ENCODE peak calls at places on chromosome 14, in four cellular contexts. Z is spleen, T is fibroblast of mammary gland, W is adrenal gland. Y is an unnamed sample.

GRCh38 chr14:65095633-65096205 is 6.6 kb downstream of the MAX start:
- DNase-seq in Z (no peak), T (peak; percentile 78), W (peak; percentile 78), Y (no peak)

GRCh38 chr14:44914849-44915248 is 46.9 kb downstream of the KLHL28 start:
- DNase-seq in Z (no peak), T (peak; percentile 54), W (no peak), Y (no peak)

GRCh38 chr14:97350415-97350814 is 553.2 kb downstream of the VRK1 start:
- DNase-seq in Z (no peak), T (no peak), W (no peak), Y (no peak)

GRCh38 chr14:100850841-100851585 is 25.1 kb downstream of the MEG3 start:
- DNase-seq in Z (peak; percentile 95), T (no peak), W (peak; percentile 91), Y (peak; percentile 87)

GRCh38 chr14:100827751-100828447 is 2.0 kb downstream of the MEG3 start:
- DNase-seq in Z (no peak), T (peak; percentile 74), W (peak; percentile 79), Y (no peak)

GRCh38 chr14:100427166-100427565 is 104.0 kb downstream of the SLC25A47 start:
- DNase-seq in Z (peak; percentile 51), T (no peak), W (no peak), Y (no peak)

GRCh38 chr14:56807586-56808168 is 2.6 kb downstream of the OTX2 start:
- DNase-seq in Z (no peak), T (no peak), W (no peak), Y (no peak)

GRCh38 chr14:87816421-87816820 is 176.6 kb downstream of the GALC start:
- DNase-seq in Z (no peak), T (no peak), W (no peak), Y (no peak)

GRCh38 chr14:104957146-104958113 is 20.7 kb downstream of the AHNAK2 start:
- DNase-seq in Z (peak; percentile 51), T (peak; percentile 31), W (no peak), Y (no peak)

GRCh38 chr14:20219033-20219432 is 4.5 kb upstream of the OR11H6 start:
- DNase-seq in Z (no peak), T (peak; percentile 9), W (no peak), Y (no peak)

DNA sequence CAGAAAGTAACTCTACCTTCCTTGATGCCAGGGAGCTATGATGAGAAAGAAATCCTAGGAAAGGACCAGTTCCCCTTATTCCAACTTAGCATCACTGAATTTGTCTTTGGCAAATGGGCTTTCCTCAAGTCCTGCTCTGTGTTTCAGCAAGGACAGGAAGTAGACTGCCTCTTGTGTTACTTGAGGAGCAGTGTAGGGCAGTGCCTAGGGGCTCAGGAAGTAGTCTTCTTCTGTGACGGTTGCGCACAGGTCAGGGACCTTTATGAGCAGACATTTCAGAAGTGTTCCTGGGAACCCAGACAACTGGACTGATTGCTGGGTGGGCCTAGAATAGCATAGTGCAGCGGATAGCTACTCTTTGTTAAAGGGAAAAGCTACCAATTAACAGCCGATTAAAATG is 2.7 kb downstream of the LGALS3 start:
- DNase-seq in Z (no peak), T (peak; percentile 74), W (no peak), Y (no peak)
- TF ChIP-seq CTCF in Z (no peak), T (peak; percentile 36), W (no peak), Y (peak; percentile 29)

DNA sequence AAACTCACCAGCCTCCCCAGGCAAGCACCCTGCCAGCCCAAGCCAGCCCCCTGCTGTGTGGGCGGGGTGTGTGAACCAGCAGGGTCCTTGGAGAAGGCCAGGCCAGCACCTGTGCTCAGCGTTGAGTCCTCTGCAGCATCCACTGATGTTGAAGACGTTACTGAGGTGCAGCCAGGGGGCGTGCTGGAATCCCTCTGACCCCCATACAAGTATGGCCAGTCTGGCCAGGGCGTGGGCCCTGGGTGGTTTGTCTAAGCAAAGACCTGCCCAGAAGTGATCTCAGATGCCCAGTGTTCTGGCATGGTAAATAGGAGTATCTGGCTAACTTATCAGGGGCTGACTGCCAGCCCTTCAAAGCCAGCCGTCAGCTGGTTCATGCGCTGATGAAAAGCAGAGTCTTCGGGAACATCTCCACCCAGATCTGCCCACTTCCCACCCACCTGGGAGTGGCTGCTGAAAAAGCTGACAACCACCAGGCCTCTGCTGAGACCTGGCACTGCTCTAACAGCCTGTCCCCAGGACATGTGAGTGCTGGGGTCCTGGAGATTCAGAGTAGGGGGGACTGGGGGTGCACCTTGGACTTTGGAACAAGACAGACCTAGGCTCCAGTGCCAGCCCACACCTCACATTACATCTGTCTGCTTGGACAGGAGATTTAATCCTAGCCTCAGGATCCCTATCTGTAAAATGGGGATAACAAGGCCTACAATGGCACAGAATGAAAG is 41.1 kb downstream of the ACTN1 start:
- DNase-seq in Z (no peak), T (peak; percentile 42), W (no peak), Y (peak; percentile 82)
- TF ChIP-seq CTCF in Z (no peak), T (peak; percentile 39), W (no peak), Y (peak; percentile 65)

GRCh38 chr14:103142903-103143302 is 19.6 kb downstream of the TNFAIP2 start:
- DNase-seq in Z (no peak), T (no peak), W (no peak), Y (no peak)
- TF ChIP-seq CTCF in Z (no peak), T (no peak), W (no peak), Y (no peak)

DNA sequence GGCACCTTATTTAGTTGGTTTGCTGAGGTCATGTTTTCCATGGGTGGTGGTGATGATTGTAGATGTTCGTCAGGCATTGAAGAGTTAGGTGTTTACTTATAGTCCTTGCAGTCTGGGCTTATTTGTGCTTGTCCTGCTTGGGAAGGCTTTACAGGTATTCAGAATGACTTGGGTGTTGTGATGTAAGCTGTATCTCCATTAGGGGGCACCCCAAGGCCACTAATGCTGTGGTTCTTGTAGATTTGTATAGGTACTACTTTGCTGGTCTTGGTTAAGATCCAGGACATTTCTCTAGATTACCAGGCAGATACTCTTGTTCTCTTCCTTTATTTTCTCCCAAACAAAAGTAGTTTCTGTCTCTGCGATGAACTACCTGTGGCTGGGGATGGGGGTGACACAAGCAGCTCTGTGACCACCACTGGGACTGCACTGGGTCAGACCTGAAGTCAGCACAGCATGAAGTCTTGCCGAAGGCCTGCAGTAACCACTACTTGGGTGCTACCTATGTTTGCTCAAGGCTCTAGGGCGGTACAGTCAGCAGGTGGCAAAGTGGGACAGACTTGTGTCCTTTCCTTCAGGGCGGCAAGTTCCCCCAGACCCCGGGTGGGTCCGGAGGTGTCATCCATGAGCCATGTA is 35.8 kb upstream of the FBXO33 start:
- DNase-seq in Z (no peak), T (peak; percentile 59), W (no peak), Y (no peak)
- TF ChIP-seq CTCF in Z (no peak), T (peak; percentile 56), W (no peak), Y (peak; percentile 48)

DNA sequence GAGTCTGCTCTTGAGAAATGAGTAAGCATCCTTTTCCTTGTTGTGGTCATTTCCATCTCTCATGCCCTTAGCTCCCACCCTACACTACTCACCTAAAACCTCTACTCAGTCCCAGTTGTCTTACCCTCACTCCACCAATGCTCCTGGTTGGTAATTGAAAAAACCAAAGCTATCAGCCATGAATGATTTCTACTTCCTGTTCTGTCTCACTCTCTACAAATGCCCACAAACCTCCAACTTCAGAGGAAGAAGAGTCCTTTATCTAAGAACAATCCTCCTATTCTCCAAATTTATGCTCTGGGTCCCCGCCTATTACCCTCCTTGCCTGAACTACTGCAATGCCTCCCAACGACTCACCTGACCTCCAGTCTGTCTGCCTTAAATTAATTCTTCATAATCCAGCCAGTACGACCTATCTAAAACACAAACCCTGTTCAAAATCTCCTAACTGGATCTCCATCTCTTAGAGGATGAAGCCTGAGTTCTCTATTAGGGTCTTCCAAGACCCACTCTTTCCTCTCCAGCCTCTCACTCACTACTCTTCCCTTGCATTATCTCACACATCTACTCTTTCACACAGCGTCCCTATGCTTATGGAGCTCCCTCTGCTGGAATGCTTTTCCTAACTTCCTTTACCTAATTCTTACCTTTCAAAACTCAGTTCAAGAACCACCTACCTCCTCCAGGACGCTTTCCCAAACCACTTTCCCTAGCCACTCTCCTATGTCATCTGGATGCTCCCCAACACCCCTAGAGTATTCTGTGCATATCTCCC is 2.2 kb downstream of the DHRS1 start:
- DNase-seq in Z (no peak), T (peak; percentile 20), W (no peak), Y (no peak)
- TF ChIP-seq CTCF in Z (no peak), T (peak; percentile 38), W (no peak), Y (peak; percentile 68)

DNA sequence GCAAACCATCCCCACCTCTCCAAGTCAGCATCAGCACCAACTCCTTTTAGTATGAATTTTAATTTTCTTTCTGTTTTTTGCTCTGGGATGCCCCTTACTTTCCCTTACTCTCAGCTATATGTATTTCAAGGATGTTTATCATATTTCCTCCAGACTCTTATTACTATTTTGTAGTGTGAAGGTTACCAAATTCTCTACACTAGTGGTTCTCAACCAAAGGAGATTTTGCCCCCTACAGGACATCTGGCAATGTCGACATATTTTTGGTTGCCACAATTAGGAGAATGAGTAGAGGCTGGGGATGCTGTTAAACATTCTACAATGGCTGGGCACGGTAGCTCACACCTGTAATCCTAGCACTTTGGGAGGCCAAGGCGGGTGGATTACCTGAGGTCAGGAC is 29.1 kb upstream of the SOS2 start:
- DNase-seq in Z (no peak), T (peak; percentile 58), W (peak; percentile 35), Y (no peak)
- TF ChIP-seq CTCF in Z (peak; percentile 26), T (peak; percentile 66), W (peak; percentile 50), Y (peak; percentile 80)

DNA sequence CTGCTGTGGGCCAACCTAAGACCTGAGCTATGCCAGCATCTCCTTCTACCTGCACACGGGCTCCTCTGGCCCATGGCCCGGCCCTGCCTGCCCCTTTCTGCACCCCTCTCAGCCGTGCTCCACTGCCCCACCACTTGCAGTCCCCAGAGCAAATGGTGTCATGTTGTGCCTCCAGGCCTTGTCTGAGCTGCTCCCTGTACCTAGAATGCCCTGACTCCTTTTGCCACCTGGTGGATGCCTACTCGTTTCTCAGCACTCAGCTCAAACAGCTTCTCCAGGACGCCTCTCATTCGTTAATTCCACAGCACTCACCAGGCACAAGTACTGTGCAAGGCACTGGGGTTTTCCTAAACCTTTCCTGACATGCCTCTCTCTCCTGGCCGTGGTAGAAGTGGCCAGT is 63.2 kb upstream of the PNMA1 start:
- DNase-seq in Z (no peak), T (no peak), W (no peak), Y (no peak)
- TF ChIP-seq CTCF in Z (no peak), T (no peak), W (no peak), Y (peak; percentile 16)

DNA sequence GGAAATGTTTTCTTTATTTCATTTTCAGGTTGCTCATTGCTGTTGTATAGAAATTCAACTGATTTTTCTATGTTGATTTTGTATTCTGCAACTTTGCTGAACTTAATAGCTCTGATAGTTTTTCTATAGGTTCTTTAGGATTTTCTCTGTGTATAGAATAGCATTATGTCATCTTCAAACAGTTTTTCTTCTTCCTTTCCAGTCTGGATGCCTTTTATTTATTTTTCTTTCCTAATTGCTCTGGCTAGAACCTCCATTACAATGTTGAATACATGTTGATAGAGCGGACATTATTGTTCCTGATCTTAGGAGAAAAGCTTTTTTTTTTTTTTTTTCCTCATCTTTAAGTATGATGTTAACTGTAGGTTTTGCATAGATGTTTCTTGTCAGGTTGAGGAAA is 39.2 kb downstream of the MIA2 start:
- DNase-seq in Z (no peak), T (no peak), W (no peak), Y (no peak)
- TF ChIP-seq CTCF in Z (no peak), T (no peak), W (no peak), Y (no peak)